ENCODE peak calls at places on chromosome X, in six cellular contexts. Q, U, Y, G, H and F are unnamed samples.

GRCh38 chrX:12804655-12805054 is 13.4 kb downstream of the PRPS2 start:
- DNase-seq in Q (no peak), U (no peak), Y (no peak), G (no peak), H (no peak), F (no peak)

GRCh38 chrX:126820700-126821420 is 1.3 kb downstream of the PRR32 start:
- DNase-seq in Q (no peak), U (no peak), Y (no peak), G (no peak), H (no peak), F (no peak)

GRCh38 chrX:153462291-153462690 is 8.1 kb downstream of the HAUS7 start:
- DNase-seq in Q (no peak), U (no peak), Y (no peak), G (no peak), H (no peak), F (no peak)

GRCh38 chrX:50469206-50469605 is 1.4 kb downstream of the DGKK start:
- DNase-seq in Q (peak; percentile 41), U (no peak), Y (no peak), G (no peak), H (no peak), F (no peak)

GRCh38 chrX:149207518-149207917 is 297.6 kb downstream of the IDS start:
- DNase-seq in Q (no peak), U (no peak), Y (no peak), G (no peak), H (no peak), F (no peak)

GRCh38 chrX:43467608-43468234 is 188.4 kb upstream of the MAOA start:
- DNase-seq in Q (no peak), U (peak; percentile 7), Y (no peak), G (peak; percentile 46), H (no peak), F (no peak)

GRCh38 chrX:7110821-7111276 is 36.7 kb upstream of the STS start:
- DNase-seq in Q (no peak), U (no peak), Y (no peak), G (no peak), H (no peak), F (no peak)

GRCh38 chrX:135396109-135396508 is 25.6 kb upstream of the SMIM10L2A start:
- DNase-seq in Q (no peak), U (no peak), Y (no peak), G (no peak), H (peak; percentile 75), F (no peak)

GRCh38 chrX:64204701-64205440 is 637 bp downstream of the AMER1 start:
- DNase-seq in Q (peak; percentile 75), U (peak; percentile 31), Y (no peak), G (peak; percentile 53), H (peak; percentile 41), F (no peak)

GRCh38 chrX:118420462-118420861 is 74.6 kb downstream of the WDR44 start:
- DNase-seq in Q (no peak), U (no peak), Y (no peak), G (no peak), H (peak; percentile 8), F (no peak)

GRCh38 chrX:149490100-149490499 is 15.0 kb downstream of the IDS start:
- DNase-seq in Q (no peak), U (no peak), Y (no peak), G (no peak), H (no peak), F (no peak)

GRCh38 chrX:135484636-135485289 is 35.7 kb upstream of the INTS6L start:
- DNase-seq in Q (peak; percentile 21), U (peak; percentile 21), Y (peak; percentile 21), G (no peak), H (peak; percentile 46), F (no peak)

GRCh38 chrX:17692709-17693346 is 44.5 kb upstream of the SCML1 start:
- DNase-seq in Q (no peak), U (no peak), Y (no peak), G (no peak), H (no peak), F (no peak)

GRCh38 chrX:120732461-120732860 is 102.6 kb upstream of the C1GALT1C1 start:
- DNase-seq in Q (no peak), U (no peak), Y (no peak), G (no peak), H (no peak), F (no peak)

GRCh38 chrX:154000051-154000450 is 19.7 kb downstream of the IRAK1 start:
- DNase-seq in Q (no peak), U (no peak), Y (no peak), G (no peak), H (no peak), F (no peak)

GRCh38 chrX:19852014-19853005 is 35.1 kb downstream of the SH3KBP1 start:
- DNase-seq in Q (no peak), U (no peak), Y (no peak), G (no peak), H (no peak), F (no peak)

GRCh38 chrX:70196961-70197805 is 19.9 kb downstream of the DGAT2L6 start:
- DNase-seq in Q (peak; percentile 42), U (peak; percentile 60), Y (peak; percentile 60), G (peak; percentile 73), H (peak; percentile 59), F (no peak)

GRCh38 chrX:134658421-134658896 is at the start of gene PLAC1:
- DNase-seq in Q (no peak), U (no peak), Y (no peak), G (no peak), H (no peak), F (no peak)

GRCh38 chrX:11770320-11770719 is 12.3 kb downstream of the MSL3 start:
- DNase-seq in Q (peak; percentile 74), U (peak; percentile 65), Y (peak; percentile 22), G (no peak), H (peak; percentile 51), F (peak; percentile 16)

GRCh38 chrX:70455366-70456202 is 10.9 kb downstream of the DLG3 start:
- DNase-seq in Q (peak; percentile 38), U (no peak), Y (no peak), G (peak; percentile 47), H (no peak), F (no peak)

GRCh38 chrX:21638311-21638710 is 19.8 kb downstream of the KLHL34 start:
- DNase-seq in Q (no peak), U (no peak), Y (no peak), G (no peak), H (no peak), F (no peak)

GRCh38 chrX:23782455-23782854 is 518 bp upstream of the SAT1 start:
- DNase-seq in Q (no peak), U (no peak), Y (no peak), G (no peak), H (no peak), F (no peak)

GRCh38 chrX:42803320-42803719 is 25.4 kb upstream of the PPP1R2C start:
- DNase-seq in Q (no peak), U (no peak), Y (no peak), G (no peak), H (no peak), F (no peak)

GRCh38 chrX:67544281-67544680 is 460 bp downstream of the AR start:
- DNase-seq in Q (peak; percentile 11), U (no peak), Y (no peak), G (no peak), H (no peak), F (no peak)

GRCh38 chrX:24479924-24480722 is 15.0 kb downstream of the PDK3 start:
- DNase-seq in Q (no peak), U (no peak), Y (no peak), G (no peak), H (peak; percentile 4), F (no peak)

GRCh38 chrX:24395775-24396174 is 35.3 kb downstream of the SUPT20HL1 start:
- DNase-seq in Q (peak; percentile 54), U (peak; percentile 40), Y (peak; percentile 24), G (no peak), H (peak; percentile 68), F (peak; percentile 73)

GRCh38 chrX:73916931-73917657 is 354.1 kb downstream of the CHIC1 start:
- DNase-seq in Q (no peak), U (no peak), Y (peak; percentile 4), G (no peak), H (peak; percentile 90), F (peak; percentile 82)

GRCh38 chrX:17547658-17548057 is 172.7 kb downstream of the NHS start:
- DNase-seq in Q (no peak), U (peak; percentile 13), Y (peak; percentile 39), G (no peak), H (peak; percentile 90), F (no peak)

GRCh38 chrX:120604359-120604782 is 470 bp downstream of the MCTS1 start:
- DNase-seq in Q (peak; percentile 55), U (peak; percentile 47), Y (no peak), G (no peak), H (peak; percentile 45), F (no peak)

GRCh38 chrX:56738670-56739069 is 9.6 kb downstream of the NBDY start:
- DNase-seq in Q (no peak), U (no peak), Y (no peak), G (no peak), H (no peak), F (no peak)

GRCh38 chrX:23844502-23845138 is 61.6 kb downstream of the SAT1 start:
- DNase-seq in Q (peak; percentile 41), U (peak; percentile 29), Y (no peak), G (no peak), H (peak; percentile 83), F (no peak)

GRCh38 chrX:68932611-68933010 is 103.8 kb downstream of the EFNB1 start:
- DNase-seq in Q (no peak), U (no peak), Y (no peak), G (no peak), H (peak; percentile 75), F (no peak)

GRCh38 chrX:73944582-73944947 is 359.4 kb upstream of the ZCCHC13 start:
- DNase-seq in Q (no peak), U (no peak), Y (no peak), G (no peak), H (peak; percentile 38), F (no peak)

GRCh38 chrX:103629295-103630170 is 758 bp downstream of the TCEAL1 start:
- DNase-seq in Q (peak; percentile 70), U (peak; percentile 28), Y (no peak), G (peak; percentile 67), H (peak; percentile 78), F (no peak)
- TF ChIP-seq POLR2AphosphoS5 in Q (peak; percentile 21), U (no peak), Y (no peak), G (peak; percentile 1), H (no peak), F (peak; percentile 45)

GRCh38 chrX:131816551-131817136 is 206.5 kb upstream of the STK26 start:
- DNase-seq in Q (peak; percentile 51), U (no peak), Y (no peak), G (no peak), H (peak; percentile 42), F (no peak)
- H3K9ac ChIP-seq in Q (no peak overlapping the region), U (no peak overlapping the region), Y (no peak overlapping the region), G (no peak overlapping the region), H (no peak overlapping the region), F (no peak overlapping the region)

DNA sequence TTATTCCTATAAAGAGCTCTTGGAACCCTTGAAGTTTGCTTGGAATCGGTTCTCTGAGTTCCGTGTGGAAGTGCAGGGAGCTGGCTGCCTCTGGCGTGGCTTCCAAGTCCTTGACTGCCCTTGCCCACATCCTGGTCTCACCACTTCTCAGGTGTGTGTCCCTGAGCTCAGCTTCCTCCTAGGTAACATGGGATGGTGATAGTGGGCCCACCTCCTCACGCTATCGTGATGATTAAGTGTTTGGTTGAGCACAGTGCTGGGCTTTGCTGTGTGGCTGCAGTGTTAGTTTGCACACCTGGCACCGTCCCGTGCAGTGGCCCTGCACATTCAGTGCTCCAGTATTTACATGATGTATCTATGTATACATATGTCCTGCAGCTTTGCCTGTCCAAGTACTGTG is 81.5 kb downstream of the CLDN34 start:
- DNase-seq in Q (no peak), U (no peak), Y (no peak), G (no peak), H (no peak), F (no peak)
- TF ChIP-seq POLR2AphosphoS5 in Q (no peak), U (no peak), Y (no peak), G (no peak), H (no peak), F (no peak)

GRCh38 chrX:101931494-101932248 is at the start of gene ZMAT1:
- DNase-seq in Q (peak; percentile 82), U (peak; percentile 71), Y (peak; percentile 77), G (peak; percentile 82), H (peak; percentile 94), F (peak; percentile 47)
- H3K9ac ChIP-seq in Q (peak within 1 kb of the TSS; percentile 86), U (no peak within 1 kb of the TSS), Y (peak within 1 kb of the TSS; percentile 25), G (no peak within 1 kb of the TSS), H (peak within 1 kb of the TSS; percentile 88), F (peak within 1 kb of the TSS; percentile 83)